ENCODE peak calls at places on chromosomes 6 and 20, in five cellular contexts. X is suprapubic skin, P is IMR-90, F is left ventricle myocardium inferior, Y is astrocyte. V is an unnamed sample.

GRCh38 chr20:18971574-18971973 is 158.0 kb downstream of the SCP2D1 start:
- DNase-seq in X (no peak), P (no peak), Y (no peak), F (no peak), V (peak; percentile 79)

GRCh38 chr6:145539831-145540230 is 195.5 kb downstream of the EPM2A start:
- DNase-seq in F (no peak), P (peak; percentile 13), Y (peak; percentile 62), X (no peak), V (no peak)

GRCh38 chr20:14556206-14556605 is 218.8 kb upstream of the FLRT3 start:
- DNase-seq in P (no peak), Y (no peak), X (no peak), F (no peak), V (no peak)

GRCh38 chr6:145360865-145361264 is 374.5 kb downstream of the EPM2A start:
- DNase-seq in X (no peak), P (no peak), Y (no peak), F (no peak), V (no peak)

GRCh38 chr6:169622618-169623017 is 79.2 kb downstream of the WDR27 start:
- DNase-seq in P (peak; percentile 23), F (no peak), X (no peak), Y (no peak), V (no peak)

GRCh38 chr6:132708771-132709170 is 5.1 kb downstream of the VNN1 start:
- DNase-seq in Y (no peak), P (peak; percentile 10), X (no peak), F (no peak), V (no peak)

GRCh38 chr6:137861550-137862337 is 5.3 kb upstream of the TNFAIP3 start:
- DNase-seq in Y (no peak), X (no peak), F (no peak), P (no peak), V (no peak)

GRCh38 chr20:44040202-44040915 is 125.7 kb downstream of the TOX2 start:
- DNase-seq in X (no peak), Y (no peak), F (no peak), P (no peak), V (no peak)

GRCh38 chr20:9200620-9201019 is 131.7 kb downstream of the PLCB4 start:
- DNase-seq in Y (peak; percentile 91), X (no peak), P (peak; percentile 68), F (no peak), V (peak; percentile 89)

GRCh38 chr6:138957484-138957883 is 30.6 kb downstream of the REPS1 start:
- DNase-seq in P (no peak), X (no peak), F (no peak), Y (no peak), V (no peak)

GRCh38 chr6:23174781-23175361 is 605.5 kb downstream of the HDGFL1 start:
- DNase-seq in P (peak; percentile 97), X (no peak), Y (peak; percentile 97), F (no peak), V (no peak)

GRCh38 chr6:25175216-25175615 is 104.0 kb upstream of the CARMIL1 start:
- DNase-seq in F (no peak), Y (peak; percentile 77), X (no peak), P (peak; percentile 11), V (peak; percentile 63)

GRCh38 chr6:14951704-14952103 is 294.2 kb upstream of the JARID2 start:
- DNase-seq in Y (no peak), X (no peak), P (no peak), F (no peak), V (no peak)

GRCh38 chr6:40960784-40961430 is 78.1 kb downstream of the UNC5CL start:
- DNase-seq in Y (no peak), X (no peak), F (no peak), P (peak; percentile 23), V (no peak)

GRCh38 chr6:121711472-121711871 is 276.0 kb downstream of the GJA1 start:
- DNase-seq in F (no peak), X (no peak), P (no peak), Y (no peak), V (no peak)

GRCh38 chr6:159758031-159759001 is 3.5 kb upstream of the ACAT2 start:
- DNase-seq in X (no peak), Y (peak; percentile 72), P (peak; percentile 81), F (no peak), V (no peak)

GRCh38 chr6:166402582-166403277 is 20.0 kb upstream of the MPC1 start:
- DNase-seq in P (peak; percentile 16), X (no peak), F (no peak), Y (peak; percentile 24), V (no peak)

GRCh38 chr6:3696525-3696924 is 55.0 kb downstream of the PXDC1 start:
- DNase-seq in P (peak; percentile 57), F (no peak), Y (peak; percentile 38), X (no peak), V (no peak)

GRCh38 chr20:35917077-35917476 is 37.2 kb downstream of the SCAND1 start:
- DNase-seq in F (no peak), P (no peak), X (no peak), Y (no peak), V (no peak)

GRCh38 chr6:14305131-14305530 is 187.6 kb downstream of the CD83 start:
- DNase-seq in X (no peak), Y (no peak), P (no peak), F (no peak), V (no peak)

GRCh38 chr6:152508477-152508876 is 128.7 kb downstream of the SYNE1 start:
- DNase-seq in Y (no peak), X (no peak), F (no peak), P (no peak), V (no peak)

GRCh38 chr6:125205931-125206330 is 52.4 kb downstream of the TPD52L1 start:
- DNase-seq in F (no peak), P (no peak), Y (no peak), X (no peak), V (no peak)

GRCh38 chr6:34237722-34238506 is 1.2 kb downstream of the HMGA1 start:
- DNase-seq in Y (no peak), X (peak; percentile 68), P (peak; percentile 33), F (no peak), V (peak; percentile 42)

GRCh38 chr20:14568225-14568624 is 230.8 kb upstream of the FLRT3 start:
- DNase-seq in F (no peak), P (no peak), X (no peak), Y (peak; percentile 7), V (no peak)

GRCh38 chr6:151209071-151209831 is 30.5 kb upstream of the AKAP12 start:
- DNase-seq in X (no peak), P (peak; percentile 20), Y (peak; percentile 27), F (no peak), V (no peak)

GRCh38 chr6:41813469-41813868 is 26.0 kb downstream of the TOMM6 start:
- DNase-seq in Y (no peak), P (no peak), X (no peak), F (no peak), V (no peak)

GRCh38 chr20:46130534-46130933 is 12.4 kb downstream of the CD40 start:
- DNase-seq in Y (no peak), P (no peak), X (peak; percentile 44), F (no peak), V (peak; percentile 77)

GRCh38 chr6:165850434-165851019 is 187.5 kb upstream of the PDE10A start:
- DNase-seq in F (peak; percentile 79), P (peak; percentile 57), X (no peak), Y (peak; percentile 10), V (no peak)

GRCh38 chr20:50396623-50397022 is 113.6 kb upstream of the PTPN1 start:
- DNase-seq in Y (no peak), P (no peak), F (no peak), X (no peak), V (no peak)

GRCh38 chr6:136309171-136309570 is 19.5 kb upstream of the BCLAF1 start:
- DNase-seq in F (no peak), P (no peak), Y (no peak), X (no peak), V (no peak)

DNA sequence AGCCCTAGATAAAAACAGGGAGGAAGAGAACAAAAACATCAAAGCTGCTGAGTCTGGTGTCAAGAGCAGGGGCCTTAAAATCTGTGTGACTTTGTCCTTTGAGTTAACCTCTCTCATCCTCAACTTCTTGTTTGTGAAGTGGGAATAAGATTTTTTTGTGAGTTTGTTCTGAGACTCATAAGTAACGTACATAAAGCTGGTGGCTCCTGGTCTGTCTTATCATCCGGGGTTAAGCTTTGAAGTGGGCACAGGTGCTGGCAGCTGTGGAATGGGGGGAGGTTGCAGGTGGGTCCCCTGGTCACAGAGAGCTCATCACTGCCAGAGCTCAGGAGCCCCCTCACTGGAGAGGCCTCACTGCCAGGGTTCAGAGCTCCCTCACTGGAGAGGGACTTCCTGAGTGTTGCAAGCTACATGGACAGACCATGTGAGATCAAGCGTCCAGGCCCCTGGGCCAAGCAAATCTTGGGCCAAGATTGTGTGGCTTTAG is 174.1 kb downstream of the NRN1 start:
- DNase-seq in Y (no peak), F (no peak), P (no peak), X (no peak), V (no peak)
- H3K27ac ChIP-seq in Y (no peak overlapping the region), F (no peak overlapping the region), P (no peak overlapping the region), X (no peak overlapping the region), V (no peak overlapping the region)

GRCh38 chr6:89580997-89581666 is 57.4 kb downstream of the LYRM2 start:
- DNase-seq in F (no peak), X (no peak), P (no peak), Y (no peak), V (no peak)
- TF ChIP-seq CTCF in F (no peak), X (no peak), P (no peak), Y (no peak), V (no peak)

DNA sequence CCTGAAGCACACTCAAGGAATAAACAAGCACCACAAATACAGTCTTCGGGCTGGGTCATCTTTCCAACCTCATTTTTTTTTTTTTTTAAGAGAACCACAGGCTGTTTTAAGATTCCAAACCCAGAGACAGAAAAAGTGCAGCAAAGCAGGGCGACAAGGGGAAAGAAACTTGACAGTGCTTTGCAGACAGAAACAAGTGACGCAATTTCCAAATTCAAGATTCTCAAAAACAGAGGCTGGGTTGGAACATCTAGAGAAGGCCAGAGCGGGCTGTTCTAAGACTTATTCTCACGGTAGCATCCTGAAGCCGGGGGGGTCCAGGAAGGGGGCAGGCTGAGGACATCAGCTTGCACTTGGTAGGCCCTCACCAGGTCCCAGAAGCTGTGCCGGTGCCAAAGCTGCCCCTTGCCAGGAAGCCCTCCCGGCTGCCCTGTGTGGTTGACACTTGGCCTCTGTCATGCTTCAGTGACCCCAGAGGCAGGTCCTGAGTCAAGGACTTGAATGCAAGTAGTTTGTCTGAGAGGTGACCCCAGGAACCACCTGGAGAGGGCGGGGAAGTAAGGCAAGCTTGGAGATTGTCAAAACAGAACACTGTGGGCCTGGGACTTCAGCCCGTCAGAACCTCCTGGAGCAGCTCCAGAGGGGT is 50.5 kb downstream of the BMP7 start:
- DNase-seq in X (no peak), F (no peak), Y (no peak), P (no peak), V (no peak)
- H3K27me3 ChIP-seq in X (no peaks in the 10 kb centered on the region), F (peaks cover 2% of the 10 kb centered on the region), Y (peaks cover 6% of the 10 kb centered on the region), P (no peaks in the 10 kb centered on the region), V (no peaks in the 10 kb centered on the region)

DNA sequence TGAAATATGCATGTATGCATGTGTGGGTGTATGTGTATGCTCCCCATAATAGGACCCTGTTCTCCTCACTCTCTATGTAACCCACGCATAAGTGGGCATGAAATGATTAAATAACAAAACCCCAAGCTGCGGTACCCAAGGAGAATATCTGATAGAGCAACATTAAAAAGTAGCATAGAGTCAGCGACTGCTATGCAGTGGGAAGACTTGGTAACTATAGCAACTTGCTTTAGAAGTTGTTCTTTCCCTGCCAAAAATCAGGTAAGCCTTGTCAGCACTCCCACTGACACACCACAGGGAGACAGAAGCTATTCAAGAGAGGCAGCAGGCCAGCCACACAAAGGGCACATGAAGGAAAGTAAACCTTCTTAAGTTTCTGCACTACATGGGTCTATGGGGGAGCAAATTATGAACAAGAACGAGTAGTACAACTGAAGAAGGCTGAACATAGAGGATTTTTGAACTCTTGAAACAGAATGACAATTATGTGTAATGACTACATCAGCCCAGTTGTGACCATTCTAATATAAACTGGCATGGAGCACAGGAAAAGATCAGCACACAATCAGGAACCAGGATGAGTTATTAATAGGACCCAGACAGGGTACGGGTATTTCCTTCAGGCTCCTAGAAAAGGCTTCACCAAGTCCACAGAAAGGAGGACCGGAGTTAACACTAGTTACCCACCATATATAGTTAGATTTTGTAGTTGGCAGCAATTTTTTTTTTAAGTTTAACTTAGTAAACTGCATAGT is 89.9 kb downstream of the GPR6 start:
- DNase-seq in X (no peak), F (no peak), P (no peak), Y (peak; percentile 4), V (no peak)
- H3K27ac ChIP-seq in X (no peak overlapping the region), F (peak overlapping the region; percentile 64), P (no peak overlapping the region), Y (no peak overlapping the region), V (no peak overlapping the region)

V was measured in RWPE2.